ENCODE peak calls at places on chromosomes 5 and 9, in nine cellular contexts. One of them, this sample, is unnamed.

GRCh38 chr9:98248737-98249474 is 6.5 kb downstream of the TBC1D2 start:
- DNase-seq in Caco-2: peak
- DNase-seq in GM12865: no peak
- DNase-seq in CD8-positive, alpha-beta T cell: no peak
- DNase-seq in GM13976: no peak
- DNase-seq in SK-N-SH: no peak
- DNase-seq in nephron progenitor cell: peak
- DNase-seq in AG10803: peak
- DNase-seq in neural crest cell: no peak
- DNase-seq in this sample: no peak

GRCh38 chr9:119273984-119274665 is 95.1 kb downstream of the BRINP1 start:
- DNase-seq in Caco-2: no peak
- DNase-seq in GM12865: no peak
- DNase-seq in CD8-positive, alpha-beta T cell: no peak
- DNase-seq in GM13976: no peak
- DNase-seq in SK-N-SH: no peak
- DNase-seq in nephron progenitor cell: no peak
- DNase-seq in AG10803: no peak
- DNase-seq in neural crest cell: no peak
- DNase-seq in this sample: no peak

GRCh38 chr5:120817044-120817985 is 353.2 kb downstream of the PRR16 start:
- DNase-seq in Caco-2: no peak
- DNase-seq in GM12865: peak
- DNase-seq in CD8-positive, alpha-beta T cell: peak
- DNase-seq in GM13976: no peak
- DNase-seq in SK-N-SH: peak
- DNase-seq in nephron progenitor cell: no peak
- DNase-seq in AG10803: peak
- DNase-seq in neural crest cell: no peak
- DNase-seq in this sample: no peak

GRCh38 chr5:54889826-54890225 is 95.6 kb downstream of the ESM1 start:
- DNase-seq in Caco-2: no peak
- DNase-seq in GM12865: no peak
- DNase-seq in CD8-positive, alpha-beta T cell: no peak
- DNase-seq in GM13976: no peak
- DNase-seq in SK-N-SH: no peak
- DNase-seq in nephron progenitor cell: no peak
- DNase-seq in AG10803: peak
- DNase-seq in neural crest cell: no peak
- DNase-seq in this sample: no peak

GRCh38 chr5:142025637-142026036 is 12.8 kb upstream of the GNPDA1 start:
- DNase-seq in Caco-2: no peak
- DNase-seq in GM12865: no peak
- DNase-seq in CD8-positive, alpha-beta T cell: no peak
- DNase-seq in GM13976: no peak
- DNase-seq in SK-N-SH: no peak
- DNase-seq in nephron progenitor cell: no peak
- DNase-seq in AG10803: no peak
- DNase-seq in neural crest cell: no peak
- DNase-seq in this sample: no peak

GRCh38 chr5:148457183-148457620 is 73.4 kb downstream of the FBXO38 start:
- DNase-seq in Caco-2: no peak
- DNase-seq in GM12865: peak
- DNase-seq in CD8-positive, alpha-beta T cell: no peak
- DNase-seq in GM13976: no peak
- DNase-seq in SK-N-SH: peak
- DNase-seq in nephron progenitor cell: no peak
- DNase-seq in AG10803: no peak
- DNase-seq in neural crest cell: no peak
- DNase-seq in this sample: no peak

GRCh38 chr9:131624636-131625241 is 79.4 kb downstream of the PRRT1B start:
- DNase-seq in Caco-2: no peak
- DNase-seq in GM12865: no peak
- DNase-seq in CD8-positive, alpha-beta T cell: no peak
- DNase-seq in GM13976: no peak
- DNase-seq in SK-N-SH: peak
- DNase-seq in nephron progenitor cell: no peak
- DNase-seq in AG10803: no peak
- DNase-seq in neural crest cell: no peak
- DNase-seq in this sample: no peak

GRCh38 chr9:7324031-7324654 is 475.4 kb downstream of the DMAC1 start:
- DNase-seq in Caco-2: no peak
- DNase-seq in GM12865: no peak
- DNase-seq in CD8-positive, alpha-beta T cell: no peak
- DNase-seq in GM13976: no peak
- DNase-seq in SK-N-SH: no peak
- DNase-seq in nephron progenitor cell: no peak
- DNase-seq in AG10803: peak
- DNase-seq in neural crest cell: no peak
- DNase-seq in this sample: no peak

GRCh38 chr5:50866415-50866814 is 200.0 kb downstream of the PARP8 start:
- DNase-seq in Caco-2: no peak
- DNase-seq in GM12865: no peak
- DNase-seq in CD8-positive, alpha-beta T cell: no peak
- DNase-seq in GM13976: no peak
- DNase-seq in SK-N-SH: no peak
- DNase-seq in nephron progenitor cell: no peak
- DNase-seq in AG10803: no peak
- DNase-seq in neural crest cell: no peak
- DNase-seq in this sample: no peak

GRCh38 chr9:1073497-1073896 is 23.3 kb downstream of the DMRT2 start:
- DNase-seq in Caco-2: no peak
- DNase-seq in GM12865: no peak
- DNase-seq in CD8-positive, alpha-beta T cell: no peak
- DNase-seq in GM13976: no peak
- DNase-seq in SK-N-SH: no peak
- DNase-seq in nephron progenitor cell: no peak
- DNase-seq in AG10803: no peak
- DNase-seq in neural crest cell: no peak
- DNase-seq in this sample: no peak

DNA sequence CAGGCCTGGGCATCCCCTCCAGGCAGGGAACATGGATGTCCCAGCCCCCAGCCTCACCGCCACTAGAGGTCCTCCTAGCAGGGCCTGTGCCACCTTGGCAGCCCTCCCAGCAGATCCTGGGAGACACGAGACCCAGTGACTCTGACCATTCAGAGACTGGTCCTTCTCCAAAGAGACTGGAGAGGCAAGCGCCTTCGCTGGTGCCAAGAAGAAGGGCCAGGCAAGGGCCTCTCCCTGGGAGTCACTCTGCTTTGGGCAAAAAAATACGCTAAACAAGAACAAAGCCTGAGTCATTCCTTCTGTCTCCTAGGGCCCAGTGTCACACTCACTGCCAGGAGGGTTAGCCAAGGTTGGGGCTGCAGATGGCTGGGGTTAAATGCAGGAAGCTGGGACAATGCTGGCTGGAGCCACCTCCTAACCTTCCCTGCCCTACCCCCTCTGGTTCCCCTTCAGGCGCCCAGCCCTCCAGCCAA is 35.3 kb upstream of the SMIM23 start:
- DNase-seq in Caco-2: no peak
- DNase-seq in GM12865: no peak
- DNase-seq in CD8-positive, alpha-beta T cell: no peak
- DNase-seq in GM13976: no peak
- DNase-seq in SK-N-SH: peak
- DNase-seq in nephron progenitor cell: no peak
- DNase-seq in AG10803: peak
- DNase-seq in neural crest cell: no peak
- DNase-seq in this sample: no peak
- TF ChIP-seq CTCF in Caco-2: no peak
- TF ChIP-seq CTCF in GM12865: no peak
- TF ChIP-seq CTCF in CD8-positive, alpha-beta T cell: no peak
- TF ChIP-seq CTCF in GM13976: no peak
- TF ChIP-seq CTCF in SK-N-SH: peak
- TF ChIP-seq CTCF in nephron progenitor cell: no peak
- TF ChIP-seq CTCF in AG10803: peak
- TF ChIP-seq CTCF in neural crest cell: no peak
- TF ChIP-seq CTCF in this sample: peak

DNA sequence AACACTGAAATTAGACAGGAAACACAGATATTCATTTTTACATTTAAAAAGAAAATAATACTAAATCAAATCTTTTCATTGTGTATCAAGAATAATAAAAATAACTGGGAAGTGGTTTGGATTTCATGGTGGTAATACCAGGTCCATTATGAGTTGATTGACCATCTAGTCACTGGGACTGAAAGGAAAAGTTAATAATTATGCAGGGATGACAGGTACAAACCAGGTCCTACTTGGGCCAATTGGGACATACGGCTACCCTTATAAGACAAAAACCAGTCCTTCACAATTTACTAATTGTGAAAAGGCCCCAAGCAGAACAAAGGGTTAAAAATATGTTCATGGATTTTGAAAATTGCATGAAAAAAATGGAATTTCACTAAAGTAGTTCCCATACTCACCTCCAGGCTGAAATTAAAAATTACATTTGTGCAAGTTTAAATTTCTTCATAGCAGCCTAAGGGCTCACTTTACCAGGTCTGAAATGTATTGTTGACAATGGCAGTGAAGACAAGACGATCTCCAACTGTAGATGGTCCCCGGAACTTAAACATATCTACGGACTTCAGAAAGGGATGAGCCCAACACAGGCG is 44.1 kb downstream of the ZCCHC9 start:
- DNase-seq in Caco-2: no peak
- DNase-seq in GM12865: no peak
- DNase-seq in CD8-positive, alpha-beta T cell: no peak
- DNase-seq in GM13976: no peak
- DNase-seq in SK-N-SH: no peak
- DNase-seq in nephron progenitor cell: no peak
- DNase-seq in AG10803: no peak
- DNase-seq in neural crest cell: no peak
- DNase-seq in this sample: no peak
- TF ChIP-seq CTCF in Caco-2: no peak
- TF ChIP-seq CTCF in GM12865: no peak
- TF ChIP-seq CTCF in CD8-positive, alpha-beta T cell: no peak
- TF ChIP-seq CTCF in GM13976: no peak
- TF ChIP-seq CTCF in SK-N-SH: no peak
- TF ChIP-seq CTCF in nephron progenitor cell: no peak
- TF ChIP-seq CTCF in AG10803: no peak
- TF ChIP-seq CTCF in neural crest cell: peak
- TF ChIP-seq CTCF in this sample: no peak

GRCh38 chr9:70120834-70121510 is 77.3 kb downstream of the MAMDC2 start:
- DNase-seq in Caco-2: no peak
- DNase-seq in GM12865: no peak
- DNase-seq in CD8-positive, alpha-beta T cell: no peak
- DNase-seq in GM13976: no peak
- DNase-seq in SK-N-SH: peak
- DNase-seq in nephron progenitor cell: no peak
- DNase-seq in AG10803: peak
- DNase-seq in neural crest cell: no peak
- DNase-seq in this sample: no peak
- TF ChIP-seq CTCF in Caco-2: no peak
- TF ChIP-seq CTCF in GM12865: no peak
- TF ChIP-seq CTCF in CD8-positive, alpha-beta T cell: no peak
- TF ChIP-seq CTCF in GM13976: no peak
- TF ChIP-seq CTCF in SK-N-SH: peak
- TF ChIP-seq CTCF in nephron progenitor cell: no peak
- TF ChIP-seq CTCF in AG10803: peak
- TF ChIP-seq CTCF in neural crest cell: no peak
- TF ChIP-seq CTCF in this sample: no peak

GRCh38 chr5:118042076-118042475 is 946.3 kb downstream of the DTWD2 start:
- DNase-seq in Caco-2: no peak
- DNase-seq in GM12865: no peak
- DNase-seq in CD8-positive, alpha-beta T cell: no peak
- DNase-seq in GM13976: no peak
- DNase-seq in SK-N-SH: peak
- DNase-seq in nephron progenitor cell: no peak
- DNase-seq in AG10803: no peak
- DNase-seq in neural crest cell: no peak
- DNase-seq in this sample: no peak
- TF ChIP-seq CTCF in Caco-2: peak
- TF ChIP-seq CTCF in GM12865: no peak
- TF ChIP-seq CTCF in CD8-positive, alpha-beta T cell: no peak
- TF ChIP-seq CTCF in GM13976: no peak
- TF ChIP-seq CTCF in SK-N-SH: no peak
- TF ChIP-seq CTCF in nephron progenitor cell: no peak
- TF ChIP-seq CTCF in AG10803: no peak
- TF ChIP-seq CTCF in neural crest cell: peak
- TF ChIP-seq CTCF in this sample: peak

GRCh38 chr5:68747077-68747420 is 346.8 kb upstream of the SLC30A5 start:
- DNase-seq in Caco-2: no peak
- DNase-seq in GM12865: no peak
- DNase-seq in CD8-positive, alpha-beta T cell: no peak
- DNase-seq in GM13976: no peak
- DNase-seq in SK-N-SH: no peak
- DNase-seq in nephron progenitor cell: no peak
- DNase-seq in AG10803: no peak
- DNase-seq in neural crest cell: no peak
- DNase-seq in this sample: no peak

GRCh38 chr5:68749076-68749475 is 344.7 kb upstream of the SLC30A5 start:
- DNase-seq in Caco-2: no peak
- DNase-seq in GM12865: no peak
- DNase-seq in CD8-positive, alpha-beta T cell: no peak
- DNase-seq in GM13976: no peak
- DNase-seq in SK-N-SH: no peak
- DNase-seq in nephron progenitor cell: no peak
- DNase-seq in AG10803: no peak
- DNase-seq in neural crest cell: no peak
- DNase-seq in this sample: no peak

GRCh38 chr5:68746220-68747076 is 347.4 kb upstream of the SLC30A5 start:
- DNase-seq in Caco-2: no peak
- DNase-seq in GM12865: no peak
- DNase-seq in CD8-positive, alpha-beta T cell: no peak
- DNase-seq in GM13976: no peak
- DNase-seq in SK-N-SH: no peak
- DNase-seq in nephron progenitor cell: no peak
- DNase-seq in AG10803: no peak
- DNase-seq in neural crest cell: no peak
- DNase-seq in this sample: no peak

GRCh38 chr5:68744196-68744595 is 349.6 kb upstream of the SLC30A5 start:
- DNase-seq in Caco-2: no peak
- DNase-seq in GM12865: no peak
- DNase-seq in CD8-positive, alpha-beta T cell: no peak
- DNase-seq in GM13976: no peak
- DNase-seq in SK-N-SH: no peak
- DNase-seq in nephron progenitor cell: no peak
- DNase-seq in AG10803: no peak
- DNase-seq in neural crest cell: no peak
- DNase-seq in this sample: no peak

GRCh38 chr5:68745459-68745858 is 348.4 kb upstream of the SLC30A5 start:
- DNase-seq in Caco-2: no peak
- DNase-seq in GM12865: peak
- DNase-seq in CD8-positive, alpha-beta T cell: no peak
- DNase-seq in GM13976: no peak
- DNase-seq in SK-N-SH: no peak
- DNase-seq in nephron progenitor cell: no peak
- DNase-seq in AG10803: peak
- DNase-seq in neural crest cell: no peak
- DNase-seq in this sample: no peak
- TF ChIP-seq CTCF in Caco-2: no peak
- TF ChIP-seq CTCF in GM12865: peak
- TF ChIP-seq CTCF in CD8-positive, alpha-beta T cell: no peak
- TF ChIP-seq CTCF in GM13976: peak
- TF ChIP-seq CTCF in SK-N-SH: peak
- TF ChIP-seq CTCF in nephron progenitor cell: no peak
- TF ChIP-seq CTCF in AG10803: peak
- TF ChIP-seq CTCF in neural crest cell: peak
- TF ChIP-seq CTCF in this sample: peak

This sample was measured in GM13977.